ENCODE peak calls at places on chromosomes 3 and 15, in eight cellular contexts. L is transverse colon, I is GM23248, B is H9, R is fibroblast of lung, H is heart left ventricle, D is neural progenitor cell, J is adrenal gland. P is an unnamed sample. For H3K27me3, the result is how much of the 10 kb centered on the place peaks cover.

GRCh38 chr15:101675796-101676582 is 23.8 kb upstream of the TM2D3 start:
- DNase-seq in L (no peak), I (peak), B (peak), R (peak), H (no peak), D (peak), J (no peak), P (peak)

GRCh38 chr15:59174846-59175831 is 31.5 kb upstream of the LDHAL6B start:
- DNase-seq in L (peak), I (peak), B (peak), R (peak), H (no peak), D (peak), J (peak), P (peak)

GRCh38 chr3:125048282-125048681 is 7.5 kb downstream of the HEG1 start:
- DNase-seq in L (no peak), I (no peak), B (no peak), R (no peak), H (no peak), D (no peak), J (no peak), P (no peak)

GRCh38 chr3:10855871-10856662 is 40.0 kb downstream of the SLC6A11 start:
- DNase-seq in L (no peak), I (peak), B (no peak), R (no peak), H (no peak), D (peak), J (no peak), P (no peak)

GRCh38 chr3:143822374-143822773 is 25.9 kb downstream of the SLC9A9 start:
- DNase-seq in L (no peak), I (no peak), B (no peak), R (no peak), H (no peak), D (no peak), J (no peak), P (no peak)

GRCh38 chr15:29913528-29914135 is 91.4 kb upstream of the TJP1 start:
- DNase-seq in L (no peak), I (peak), B (no peak), R (peak), H (no peak), D (no peak), J (no peak), P (no peak)

GRCh38 chr3:56042326-56042951 is 425.8 kb downstream of the ERC2 start:
- DNase-seq in L (no peak), I (peak), B (no peak), R (peak), H (no peak), D (peak), J (no peak), P (no peak)

GRCh38 chr15:45134046-45134445 is 4.3 kb downstream of the DUOX1 start:
- DNase-seq in L (no peak), I (no peak), B (no peak), R (no peak), H (peak), D (no peak), J (no peak), P (no peak)

GRCh38 chr15:35141743-35142356 is 56.8 kb upstream of the NANOGP8 start:
- DNase-seq in L (no peak), I (peak), B (no peak), R (peak), H (no peak), D (no peak), J (no peak), P (no peak)

GRCh38 chr15:68208136-68208535 is 3.0 kb upstream of the CALML4 start:
- DNase-seq in L (no peak), I (no peak), B (no peak), R (no peak), H (no peak), D (no peak), J (no peak), P (no peak)

GRCh38 chr3:58617338-58617761 is 40.2 kb upstream of the FAM107A start:
- DNase-seq in L (no peak), I (no peak), B (no peak), R (no peak), H (no peak), D (peak), J (no peak), P (no peak)

DNA sequence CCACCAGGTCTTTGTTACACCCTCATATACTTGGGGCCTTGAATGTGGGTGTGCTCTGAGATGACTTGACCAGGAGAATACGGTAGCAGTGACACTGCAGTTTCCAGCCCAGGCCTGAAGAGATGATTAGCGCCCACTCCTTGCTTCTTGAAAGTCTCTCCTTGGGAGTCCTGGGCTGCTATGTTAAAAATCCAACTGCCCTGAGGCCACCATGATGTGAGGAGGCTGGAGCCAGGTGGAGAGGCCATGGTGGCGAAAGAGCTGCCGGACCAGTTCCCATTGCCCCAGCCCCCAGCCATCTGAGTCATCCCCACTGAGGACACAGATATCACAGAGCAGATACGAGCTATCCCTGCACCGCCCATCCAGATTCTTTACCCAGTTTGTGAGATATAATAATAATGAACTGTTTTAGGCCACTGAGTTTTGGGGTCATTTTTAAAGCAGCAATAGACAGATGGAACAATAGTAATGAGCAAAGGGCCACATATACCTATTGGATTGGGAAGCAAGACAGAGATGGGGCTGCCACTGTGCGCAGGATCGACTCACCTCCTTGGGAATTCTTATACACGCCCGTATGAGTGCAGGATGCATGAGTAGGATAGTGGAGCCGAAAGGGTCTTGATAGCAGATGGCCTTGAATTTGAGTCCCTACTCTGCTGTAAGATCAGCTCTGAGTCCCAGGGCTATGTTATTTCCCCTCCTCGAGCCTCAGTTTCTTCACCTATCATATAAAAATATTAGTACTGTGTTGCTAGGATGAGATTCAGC is 12.1 kb upstream of the GATA2 start:
- DNase-seq in L (no peak), I (no peak), B (peak), R (no peak), H (no peak), D (no peak), J (no peak), P (no peak)
- H3K27me3 ChIP-seq in L (half or more), I (under half), B (under half), R (under half), H (under half), D (under half), J (under half), P (under half)

GRCh38 chr15:89439764-89440163 is 56.6 kb downstream of the RHCG start:
- DNase-seq in L (no peak), I (no peak), B (no peak), R (no peak), H (no peak), D (no peak), J (no peak), P (no peak)

GRCh38 chr15:89436560-89437311 is 59.6 kb downstream of the RHCG start:
- DNase-seq in L (no peak), I (no peak), B (peak), R (no peak), H (no peak), D (no peak), J (no peak), P (no peak)

GRCh38 chr15:89430530-89431341 is 65.6 kb downstream of the RHCG start:
- DNase-seq in L (peak), I (peak), B (peak), R (peak), H (peak), D (peak), J (peak), P (peak)

GRCh38 chr15:89433686-89434085 is 62.7 kb downstream of the RHCG start:
- DNase-seq in L (no peak), I (no peak), B (no peak), R (no peak), H (no peak), D (no peak), J (no peak), P (no peak)

DNA sequence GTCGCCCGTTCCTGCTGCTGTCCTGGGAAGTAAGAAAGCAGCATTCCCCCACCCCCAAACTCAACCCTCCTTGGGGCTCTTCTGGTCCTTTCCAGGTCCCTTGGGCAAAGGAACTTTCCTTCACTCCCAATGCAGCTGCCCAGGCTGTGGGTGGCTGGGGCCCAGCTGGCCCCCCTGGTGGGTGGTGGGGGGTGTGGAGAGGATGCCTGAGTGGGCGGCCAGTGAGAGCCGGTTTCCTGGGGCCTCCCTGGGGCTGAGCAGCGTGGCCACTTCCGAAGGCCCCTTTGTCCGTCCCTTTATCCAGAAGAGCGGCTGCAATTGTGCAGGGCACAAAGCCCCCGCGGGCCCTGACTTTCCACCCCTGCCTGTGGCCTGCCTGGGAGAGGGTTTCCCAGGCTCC is 61.0 kb downstream of the RHCG start:
- DNase-seq in L (no peak), I (no peak), B (no peak), R (no peak), H (no peak), D (no peak), J (no peak), P (no peak)
- H3K27me3 ChIP-seq in L (under half), I (half or more), B (under half), R (under half), H (under half), D (half or more), J (under half), P (under half)

GRCh38 chr3:45059132-45059531 is 33.0 kb downstream of the CLEC3B start:
- DNase-seq in L (no peak), I (no peak), B (no peak), R (no peak), H (no peak), D (no peak), J (no peak), P (no peak)
- H3K27me3 ChIP-seq in L (under half), I (under half), B (under half), R (under half), H (under half), D (under half), J (under half), P (under half)

GRCh38 chr3:550481-550880 is 353.9 kb downstream of the CHL1 start:
- DNase-seq in L (no peak), I (no peak), B (no peak), R (no peak), H (no peak), D (no peak), J (no peak), P (no peak)
- H3K27me3 ChIP-seq in L (under half), I (under half), B (under half), R (under half), H (under half), D (under half), J (under half), P (under half)

GRCh38 chr3:183369117-183369516 is 59.3 kb downstream of the MCF2L2 start:
- DNase-seq in L (no peak), I (no peak), B (no peak), R (no peak), H (no peak), D (no peak), J (no peak), P (no peak)
- H3K27me3 ChIP-seq in L (under half), I (under half), B (under half), R (under half), H (under half), D (under half), J (under half), P (under half)

GRCh38 chr15:41510728-41511127 is 2.9 kb downstream of the LTK start:
- DNase-seq in L (no peak), I (no peak), B (no peak), R (no peak), H (no peak), D (peak), J (no peak), P (no peak)
- H3K27me3 ChIP-seq in L (under half), I (under half), B (under half), R (under half), H (under half), D (half or more), J (under half), P (under half)

P was measured in GM06990.